ENCODE peak calls at places on chromosomes 12 and 14, in six cellular contexts. P is endothelial cell, B is RCC 7860, H is fibroblast of gingiva, E is RPMI8226, W is omental fat pad. O is an unnamed sample.

GRCh38 chr14:48788771-48789170 is 797.4 kb downstream of the RPS29 start:
- DNase-seq in P (no peak), B (no peak), H (no peak), E (no peak), W (no peak), O (no peak)

GRCh38 chr14:56341766-56342418 is 223.7 kb downstream of the PELI2 start:
- DNase-seq in P (no peak), B (no peak), H (peak), E (no peak), W (no peak), O (peak)

GRCh38 chr12:44101470-44101869 is 265.6 kb downstream of the TMEM117 start:
- DNase-seq in P (no peak), B (no peak), H (no peak), E (no peak), W (no peak), O (no peak)

GRCh38 chr12:53048780-53049401 is 974 bp upstream of the TNS2 start:
- DNase-seq in P (peak), B (no peak), H (peak), E (no peak), W (no peak), O (peak)

GRCh38 chr14:73240816-73241480 is 3.6 kb downstream of the PAPLN start:
- DNase-seq in P (no peak), B (no peak), H (no peak), E (peak), W (no peak), O (no peak)

GRCh38 chr12:105359840-105360239 is 29.3 kb downstream of the C12orf75 start:
- DNase-seq in P (no peak), B (no peak), H (no peak), E (no peak), W (no peak), O (no peak)

GRCh38 chr12:124030510-124030909 is 57.5 kb downstream of the ZNF664 start:
- DNase-seq in P (no peak), B (no peak), H (peak), E (no peak), W (no peak), O (no peak)

GRCh38 chr14:99348816-99349609 is 77.0 kb upstream of the BCL11B start:
- DNase-seq in P (no peak), B (no peak), H (no peak), E (no peak), W (no peak), O (no peak)

GRCh38 chr12:42482820-42483533 is 106.6 kb downstream of the PRICKLE1 start:
- DNase-seq in P (peak), B (peak), H (peak), E (peak), W (peak), O (peak)

GRCh38 chr14:60981626-60982455 is 796 bp downstream of the SLC38A6 start:
- DNase-seq in P (no peak), B (peak), H (peak), E (no peak), W (no peak), O (peak)

GRCh38 chr14:90799420-90799819 is 16.8 kb downstream of the TTC7B start:
- DNase-seq in P (no peak), B (no peak), H (no peak), E (no peak), W (no peak), O (no peak)

GRCh38 chr12:57842342-57843294 is 3.9 kb downstream of the CTDSP2 start:
- DNase-seq in P (no peak), B (no peak), H (no peak), E (peak), W (no peak), O (peak)

GRCh38 chr12:129440278-129440677 is 463.5 kb downstream of the TMEM132D start:
- DNase-seq in P (no peak), B (no peak), H (no peak), E (no peak), W (no peak), O (no peak)

GRCh38 chr12:107027304-107028053 is 40.5 kb upstream of the MTERF2 start:
- DNase-seq in P (no peak), B (peak), H (peak), E (no peak), W (no peak), O (peak)

GRCh38 chr12:125183187-125184067 is 118.2 kb downstream of the AACS start:
- DNase-seq in P (peak), B (peak), H (peak), E (peak), W (peak), O (peak)

GRCh38 chr12:113170926-113171325 is 14.4 kb downstream of the DDX54 start:
- DNase-seq in P (no peak), B (no peak), H (no peak), E (no peak), W (no peak), O (no peak)

GRCh38 chr12:128745772-128746689 is 77.7 kb downstream of the SLC15A4 start:
- DNase-seq in P (no peak), B (no peak), H (no peak), E (no peak), W (no peak), O (no peak)

GRCh38 chr12:50600364-50600763 is 95.6 kb downstream of the DIP2B start:
- DNase-seq in P (no peak), B (no peak), H (no peak), E (no peak), W (no peak), O (no peak)

GRCh38 chr12:99043319-99043914 is 398.3 kb downstream of the APAF1 start:
- DNase-seq in P (peak), B (peak), H (peak), E (peak), W (peak), O (peak)

GRCh38 chr12:5430639-5431603 is 987 bp upstream of the NTF3 start:
- DNase-seq in P (peak), B (no peak), H (no peak), E (peak), W (no peak), O (peak)

O was measured in left kidney.